ENCODE peak calls at places on chromosomes 6 and 20, in eight cellular contexts. Q is mammary epithelial cell; X is naive thymus-derived CD4-positive, alpha-beta T cell; E is aorta; U is mucosa of descending colon; W is psoas muscle; N is PC-3; L is cardiac muscle cell. S is an unnamed sample.

GRCh38 chr6:143936986-143937765 is 70.9 kb downstream of the PLAGL1 start:
- DNase-seq in E (no peak), U (no peak), N (no peak), W (no peak), L (no peak), Q (no peak), X (no peak), S (no peak)

GRCh38 chr6:43070028-43070632 is 6.0 kb upstream of the PTK7 start:
- DNase-seq in W (no peak), E (no peak), X (peak; percentile 15), Q (peak; percentile 40), U (no peak), L (peak; percentile 61), N (peak; percentile 56), S (no peak)

GRCh38 chr6:107816818-107817217 is 7.3 kb downstream of the SCML4 start:
- DNase-seq in Q (no peak), W (no peak), X (no peak), U (no peak), N (no peak), E (no peak), L (no peak), S (no peak)

GRCh38 chr20:5844063-5844681 is 94.0 kb downstream of the SHLD1 start:
- DNase-seq in X (no peak), Q (peak; percentile 26), E (no peak), W (no peak), L (no peak), U (no peak), N (peak; percentile 76), S (peak; percentile 48)

GRCh38 chr6:51613558-51613957 is 473.9 kb downstream of the PKHD1 start:
- DNase-seq in Q (no peak), X (no peak), U (no peak), L (no peak), W (no peak), N (peak; percentile 62), E (no peak), S (no peak)

GRCh38 chr6:32609731-32610640 is 20.3 kb upstream of the HLA-DRB1 start:
- DNase-seq in L (peak; percentile 84), N (peak; percentile 98), X (peak; percentile 51), U (peak; percentile 35), W (no peak), E (no peak), Q (peak; percentile 96), S (peak; percentile 82)

GRCh38 chr20:44095831-44096230 is 91.2 kb downstream of the JPH2 start:
- DNase-seq in W (no peak), Q (no peak), U (no peak), E (no peak), N (no peak), L (no peak), X (no peak), S (no peak)

GRCh38 chr6:170403451-170403850 is 96.9 kb downstream of the FAM120B start:
- DNase-seq in Q (no peak), N (no peak), E (no peak), X (no peak), U (no peak), L (peak; percentile 72), W (no peak), S (no peak)

GRCh38 chr20:1816384-1817381 is 78.5 kb upstream of the SIRPA start:
- DNase-seq in X (no peak), W (no peak), L (no peak), E (no peak), N (peak; percentile 95), U (no peak), Q (peak; percentile 92), S (no peak)

GRCh38 chr6:111076024-111076680 is 11.2 kb upstream of the SLC16A10 start:
- DNase-seq in N (no peak), L (no peak), W (no peak), X (no peak), Q (no peak), E (no peak), U (no peak), S (no peak)

GRCh38 chr6:21885532-21886089 is 292.1 kb downstream of the SOX4 start:
- DNase-seq in X (no peak), N (peak; percentile 20), W (peak; percentile 66), U (peak; percentile 13), L (peak; percentile 76), E (peak; percentile 82), Q (peak; percentile 79), S (no peak)

GRCh38 chr6:108565091-108565766 is 4.5 kb downstream of the FOXO3 start:
- DNase-seq in L (no peak), E (no peak), U (no peak), X (peak; percentile 66), Q (peak; percentile 70), N (peak; percentile 64), W (no peak), S (no peak)

GRCh38 chr20:21520702-21521595 is 7.1 kb upstream of the NKX2-2 start:
- DNase-seq in E (no peak), U (no peak), X (no peak), N (no peak), W (no peak), Q (no peak), L (no peak), S (no peak)

GRCh38 chr6:149210376-149210775 is 107.1 kb upstream of the TAB2 start:
- DNase-seq in N (peak; percentile 10), U (no peak), X (no peak), E (no peak), L (no peak), Q (peak; percentile 44), W (no peak), S (no peak)

GRCh38 chr6:80143312-80143960 is 37.0 kb downstream of the BCKDHB start:
- DNase-seq in L (no peak), N (peak; percentile 91), E (peak; percentile 76), Q (peak; percentile 84), X (no peak), W (no peak), U (peak; percentile 62), S (no peak)

GRCh38 chr6:166274739-166275370 is 33.3 kb downstream of the PRR18 start:
- DNase-seq in Q (no peak), X (no peak), U (no peak), N (no peak), W (no peak), E (no peak), L (no peak), S (no peak)

GRCh38 chr6:47235964-47236760 is 73.5 kb downstream of the TNFRSF21 start:
- DNase-seq in W (no peak), X (no peak), U (peak; percentile 61), Q (no peak), N (no peak), L (peak; percentile 76), E (no peak), S (no peak)

GRCh38 chr6:31972709-31973350 is 892 bp upstream of the DXO start:
- DNase-seq in Q (peak; percentile 32), U (no peak), E (peak; percentile 27), W (no peak), N (no peak), X (no peak), L (no peak), S (no peak)

GRCh38 chr6:5507056-5507722 is 245.9 kb downstream of the FARS2 start:
- DNase-seq in N (no peak), L (no peak), Q (no peak), E (no peak), W (no peak), U (no peak), X (peak; percentile 35), S (no peak)

GRCh38 chr6:96990462-96990861 is 65.9 kb downstream of the KLHL32 start:
- DNase-seq in E (no peak), Q (no peak), L (no peak), X (no peak), U (no peak), N (no peak), W (no peak), S (no peak)

DNA sequence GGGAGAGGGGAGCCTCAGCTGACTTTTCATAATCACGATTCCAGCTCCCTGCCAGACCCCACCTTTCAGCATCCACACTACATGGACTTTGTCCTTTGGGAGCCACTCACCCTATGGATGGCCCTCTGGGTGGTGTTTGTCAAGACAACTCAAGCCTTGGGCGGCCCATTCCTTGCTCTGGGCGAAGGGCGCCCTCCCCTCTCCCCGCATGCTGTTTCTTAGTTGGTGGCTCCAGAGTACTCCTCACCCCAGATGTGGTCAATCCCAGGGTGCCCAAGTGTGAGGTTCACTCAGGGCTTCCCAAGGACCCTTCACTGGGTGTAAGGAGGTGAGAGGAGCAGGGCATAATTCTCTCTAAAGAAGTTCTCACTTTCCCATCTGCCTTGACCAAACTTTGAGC is 710.0 kb downstream of the QKI start:
- DNase-seq in N (no peak), U (no peak), X (no peak), L (no peak), Q (no peak), E (no peak), W (no peak), S (no peak)
- H3K4me3 ChIP-seq in N (no peak overlapping the region), U (no peak overlapping the region), X (no peak overlapping the region), L (no peak overlapping the region), Q (no peak overlapping the region), E (no peak overlapping the region), W (no peak overlapping the region), S (no peak overlapping the region)

DNA sequence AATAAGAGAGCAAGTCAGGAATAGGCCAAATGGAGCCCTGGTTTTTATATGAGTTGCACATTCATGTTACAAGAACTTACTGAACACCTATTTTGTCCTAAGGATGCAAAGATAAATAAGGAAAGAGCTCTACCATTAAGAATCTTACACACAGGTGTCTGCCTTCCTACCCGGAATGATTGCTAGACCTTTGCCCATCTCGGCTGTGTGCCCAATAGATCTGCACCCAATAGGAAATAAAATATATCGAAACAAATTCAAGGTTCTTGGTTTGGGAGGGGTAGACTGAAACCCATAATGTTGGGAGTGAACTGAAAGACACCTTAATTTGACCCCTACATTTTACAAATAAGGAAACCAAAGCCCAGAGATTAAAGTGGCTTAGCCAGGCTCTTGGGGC is 48.9 kb downstream of the EDN1 start:
- DNase-seq in N (no peak), L (no peak), W (no peak), X (no peak), E (no peak), Q (no peak), U (peak; percentile 82), S (no peak)
- H3K4me1 ChIP-seq in N (peaks cover 51% of the 10 kb centered on the region), L (no peaks in the 10 kb centered on the region), W (no peaks in the 10 kb centered on the region), X (no peaks in the 10 kb centered on the region), E (no peaks in the 10 kb centered on the region), Q (no peaks in the 10 kb centered on the region), U (peaks cover 29% of the 10 kb centered on the region), S (peaks cover 53% of the 10 kb centered on the region)

GRCh38 chr6:26185004-26185403 is 97.8 kb downstream of the HFE start:
- DNase-seq in N (no peak), L (no peak), X (no peak), W (no peak), E (no peak), Q (no peak), U (no peak), S (no peak)
- H3K4me3 ChIP-seq in N (no peak overlapping the region), L (no peak overlapping the region), X (no peak overlapping the region), W (no peak overlapping the region), E (no peak overlapping the region), Q (no peak overlapping the region), U (no peak overlapping the region), S (peak overlapping the region; percentile 66)

DNA sequence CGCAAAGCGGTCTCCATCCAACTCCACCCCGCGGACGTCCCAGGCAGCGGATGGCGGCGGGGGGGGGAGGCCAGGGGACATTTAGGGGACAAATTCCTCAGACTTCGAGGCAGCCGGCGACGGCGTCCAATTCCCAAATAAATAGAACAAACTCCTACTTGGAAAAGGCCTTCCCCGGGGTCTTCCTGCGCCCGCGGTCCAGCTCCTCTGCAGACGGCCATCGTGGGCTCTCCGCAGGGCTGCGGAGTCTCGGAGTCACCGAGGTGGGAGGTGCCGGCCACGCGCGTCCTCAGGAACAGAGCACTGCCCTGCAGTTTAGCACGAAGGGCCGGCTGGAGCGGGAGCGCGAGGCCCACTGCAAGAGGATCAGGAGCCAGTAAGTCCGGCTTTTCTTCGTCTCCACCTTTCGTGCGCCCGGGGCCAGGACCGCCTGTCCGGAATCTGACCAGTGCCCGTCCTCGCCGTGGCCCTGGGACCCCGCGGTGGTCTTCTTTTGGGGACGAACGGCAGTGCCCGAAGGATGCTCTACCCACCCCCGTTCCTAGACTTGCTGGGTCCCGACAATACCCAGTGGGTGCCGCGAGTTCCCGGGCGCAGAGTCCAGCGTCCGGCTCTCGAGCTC is 1.4 kb downstream of the BHLHE23 start:
- DNase-seq in N (no peak), U (no peak), Q (no peak), L (no peak), X (no peak), W (no peak), E (no peak), S (no peak)
- H3K4me1 ChIP-seq in N (peaks cover 15% of the 10 kb centered on the region), U (peaks cover 8% of the 10 kb centered on the region), Q (no peaks in the 10 kb centered on the region), L (peaks cover 3% of the 10 kb centered on the region), X (peaks cover 37% of the 10 kb centered on the region), W (no peaks in the 10 kb centered on the region), E (no peaks in the 10 kb centered on the region), S (peaks cover 5% of the 10 kb centered on the region)

S was measured in Panc1.